ENCODE peak calls at places on chromosome 9, in five cellular contexts. O is kidney glomerular epithelial cell, Y is activated gamma-delta T cell treated with Interleukin-2 at 50 U/mL for 16 hours, A is iris pigment epithelial cell, B is endodermal cell. M is an unnamed sample.

GRCh38 chr9:94768766-94769165 is 42.3 kb downstream of the AOPEP start:
- DNase-seq in B (no peak), A (no peak), Y (no peak), O (no peak), M (no peak)

GRCh38 chr9:94933429-94933828 is 206.9 kb downstream of the AOPEP start:
- DNase-seq in Y (no peak), A (no peak), B (no peak), O (no peak), M (no peak)

GRCh38 chr9:69919461-69920061 is 98.9 kb downstream of the CFAP95 start:
- DNase-seq in O (peak; percentile 54), Y (no peak), A (peak; percentile 61), B (no peak), M (no peak)

GRCh38 chr9:131579789-131580211 is 34.5 kb downstream of the PRRT1B start:
- DNase-seq in Y (no peak), B (no peak), O (no peak), A (no peak), M (no peak)

GRCh38 chr9:68749579-68750159 is 44.6 kb downstream of the PIP5K1B start:
- DNase-seq in Y (no peak), O (no peak), B (no peak), A (no peak), M (peak; percentile 90)

GRCh38 chr9:21579209-21579608 is 97.1 kb upstream of the IFNE start:
- DNase-seq in B (no peak), O (peak; percentile 21), A (peak; percentile 82), Y (peak; percentile 26), M (no peak)

GRCh38 chr9:14992516-14992915 is 82.3 kb upstream of the FREM1 start:
- DNase-seq in B (peak; percentile 45), A (no peak), O (no peak), Y (no peak), M (no peak)

GRCh38 chr9:133725886-133726285 is 12.3 kb downstream of the SARDH start:
- DNase-seq in B (no peak), A (no peak), O (no peak), Y (no peak), M (no peak)

GRCh38 chr9:28365736-28366135 is 792.5 kb upstream of the C9orf72 start:
- DNase-seq in A (peak; percentile 3), O (no peak), B (no peak), Y (no peak), M (no peak)

GRCh38 chr9:89660286-89660685 is 55.5 kb downstream of the GADD45G start:
- DNase-seq in Y (no peak), A (no peak), O (no peak), B (peak; percentile 35), M (no peak)

GRCh38 chr9:131731237-131731995 is 8.5 kb downstream of the RAPGEF1 start:
- DNase-seq in B (no peak), O (no peak), A (peak; percentile 24), Y (peak; percentile 31), M (no peak)

GRCh38 chr9:131270171-131271015 is 5.9 kb downstream of the FAM78A start:
- DNase-seq in A (no peak), Y (no peak), B (peak; percentile 41), O (no peak), M (peak; percentile 45)

GRCh38 chr9:121483049-121483448 is 16.6 kb downstream of the GGTA1 start:
- DNase-seq in B (peak; percentile 83), O (no peak), Y (no peak), A (no peak), M (peak; percentile 87)

GRCh38 chr9:7676757-7677156 is 122.8 kb downstream of the DMAC1 start:
- DNase-seq in Y (no peak), B (no peak), A (no peak), O (no peak), M (peak; percentile 55)

GRCh38 chr9:86557918-86558317 is 203.7 kb upstream of the TUT7 start:
- DNase-seq in B (no peak), A (no peak), Y (no peak), O (no peak), M (no peak)

GRCh38 chr9:28260331-28260730 is 687.0 kb upstream of the C9orf72 start:
- DNase-seq in Y (no peak), O (no peak), A (no peak), B (no peak), M (no peak)

GRCh38 chr9:108273988-108274387 is 581.8 kb downstream of the ACTL7B start:
- DNase-seq in B (no peak), O (no peak), Y (no peak), A (no peak), M (no peak)

GRCh38 chr9:136339173-136339957 is 12.0 kb downstream of the GPSM1 start:
- DNase-seq in O (no peak), A (peak; percentile 48), B (peak; percentile 92), Y (no peak), M (peak; percentile 86)

GRCh38 chr9:101417389-101417788 is 18.2 kb downstream of the ALDOB start:
- DNase-seq in Y (no peak), B (no peak), O (no peak), A (no peak), M (no peak)

GRCh38 chr9:99368341-99369326 is 146.6 kb downstream of the SEC61B start:
- DNase-seq in O (peak; percentile 13), B (no peak), Y (no peak), A (peak; percentile 55), M (peak; percentile 68)

M was measured in islet precursor cell.